ENCODE peak calls at places on chromosomes 7 and 10, in eight cellular contexts. X is dorsolateral prefrontal cortex, D is GM12864, O is uterus, F is Caco-2, J is tibial nerve, V is omental fat pad, Z is thoracic aorta. B is an unnamed sample.

GRCh38 chr7:134612197-134612596 is 34.5 kb upstream of the BPGM start:
- DNase-seq in X (no peak), D (no peak), O (no peak), F (no peak), J (no peak), V (no peak), Z (no peak), B (no peak)

GRCh38 chr7:158353606-158354570 is 233.7 kb downstream of the PTPRN2 start:
- DNase-seq in X (no peak), D (no peak), O (no peak), F (peak; percentile 13), J (no peak), V (no peak), Z (no peak), B (no peak)

GRCh38 chr10:35223016-35223415 is 96.4 kb downstream of the CREM start:
- DNase-seq in X (no peak), D (no peak), O (no peak), F (peak; percentile 24), J (no peak), V (no peak), Z (no peak), B (no peak)

GRCh38 chr7:88279323-88279722 is 27.4 kb downstream of the STEAP4 start:
- DNase-seq in X (no peak), D (no peak), O (no peak), F (no peak), J (no peak), V (no peak), Z (no peak), B (no peak)

GRCh38 chr7:105389090-105389650 is 449 bp upstream of the SRPK2 start:
- DNase-seq in X (no peak), D (no peak), O (peak; percentile 34), F (peak; percentile 69), J (no peak), V (no peak), Z (no peak), B (no peak)

GRCh38 chr10:6119962-6120361 is 31.1 kb downstream of the RBM17 start:
- DNase-seq in X (no peak), D (no peak), O (no peak), F (no peak), J (no peak), V (no peak), Z (no peak), B (no peak)

GRCh38 chr7:51075681-51076580 is 240.7 kb downstream of the COBL start:
- DNase-seq in X (no peak), D (no peak), O (no peak), F (no peak), J (no peak), V (no peak), Z (no peak), B (no peak)

GRCh38 chr7:106794276-106795136 is 70.6 kb upstream of the PIK3CG start:
- DNase-seq in X (no peak), D (no peak), O (no peak), F (no peak), J (no peak), V (no peak), Z (no peak), B (no peak)

GRCh38 chr10:88152720-88153119 is 289.3 kb downstream of the PTEN start:
- DNase-seq in X (no peak), D (peak; percentile 72), O (no peak), F (no peak), J (no peak), V (no peak), Z (peak; percentile 21), B (no peak)

GRCh38 chr10:68043030-68043429 is 32.1 kb downstream of the HERC4 start:
- DNase-seq in X (no peak), D (no peak), O (no peak), F (no peak), J (no peak), V (no peak), Z (no peak), B (no peak)

GRCh38 chr10:90319188-90319914 is 538.5 kb downstream of the HTR7 start:
- DNase-seq in X (no peak), D (no peak), O (no peak), F (peak; percentile 4), J (no peak), V (no peak), Z (no peak), B (no peak)

GRCh38 chr7:151992375-151992774 is 33.1 kb upstream of the GALNT11 start:
- DNase-seq in X (no peak), D (no peak), O (peak; percentile 18), F (peak; percentile 84), J (peak; percentile 41), V (no peak), Z (no peak), B (no peak)

GRCh38 chr10:34015700-34016099 is 681.2 kb upstream of the NRP1 start:
- DNase-seq in X (no peak), D (no peak), O (no peak), F (peak; percentile 19), J (no peak), V (no peak), Z (no peak), B (no peak)

GRCh38 chr10:34018129-34018528 is 683.7 kb upstream of the NRP1 start:
- DNase-seq in X (no peak), D (no peak), O (no peak), F (no peak), J (no peak), V (no peak), Z (no peak), B (no peak)

GRCh38 chr10:34018811-34019210 is 684.3 kb upstream of the NRP1 start:
- DNase-seq in X (no peak), D (no peak), O (no peak), F (no peak), J (no peak), V (no peak), Z (no peak), B (no peak)

GRCh38 chr10:34016541-34016940 is 682.1 kb upstream of the NRP1 start:
- DNase-seq in X (no peak), D (no peak), O (no peak), F (no peak), J (no peak), V (no peak), Z (no peak), B (no peak)

GRCh38 chr10:34017281-34017680 is 682.8 kb upstream of the NRP1 start:
- DNase-seq in X (no peak), D (no peak), O (no peak), F (no peak), J (no peak), V (no peak), Z (no peak), B (no peak)
- TF ChIP-seq CTCF in X (no peak), D (no peak), O (no peak), F (peak; percentile 6), J (no peak), V (no peak), Z (no peak), B (peak; percentile 2)

DNA sequence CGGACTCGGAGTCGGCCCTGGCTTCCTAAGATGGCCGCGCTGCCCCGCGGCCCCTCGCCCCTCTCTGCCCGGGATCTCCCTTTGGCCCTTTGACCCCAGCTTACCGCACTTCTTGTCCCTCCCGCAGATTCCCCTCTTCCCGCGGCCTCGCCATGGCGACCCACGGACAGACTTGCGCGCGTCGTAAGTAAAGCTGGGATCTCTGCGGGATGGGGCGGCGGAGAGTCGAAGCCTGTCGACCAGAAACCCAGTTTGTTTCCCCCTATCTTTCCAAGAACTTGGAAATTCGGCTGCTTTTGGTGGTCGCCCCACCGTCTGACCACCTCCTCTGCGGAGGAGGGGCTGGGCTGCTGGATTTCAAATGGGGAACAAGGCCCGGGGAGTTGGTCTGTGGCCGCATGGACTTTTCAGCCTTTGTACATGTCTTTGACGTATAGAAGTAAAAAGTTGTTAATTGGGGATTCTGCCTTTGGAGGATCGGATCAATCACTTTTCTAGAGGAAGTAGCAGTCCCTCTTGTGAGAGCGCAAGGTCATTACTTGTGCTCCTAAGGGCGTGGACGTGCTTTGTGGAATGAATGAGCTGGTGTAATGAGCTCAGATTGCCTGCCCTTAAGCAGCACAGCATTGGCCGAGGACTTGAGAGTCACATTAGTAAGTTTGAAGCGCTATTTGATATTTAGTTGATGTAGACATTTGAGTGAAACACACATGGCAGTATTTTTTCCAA is 575 bp downstream of the VDAC2 start:
- DNase-seq in X (no peak), D (no peak), O (no peak), F (peak; percentile 41), J (no peak), V (no peak), Z (no peak), B (no peak)
- TF ChIP-seq CTCF in X (no peak), D (no peak), O (no peak), F (no peak), J (no peak), V (no peak), Z (no peak), B (no peak)

GRCh38 chr7:22980422-22980821 is 33.5 kb downstream of the HYCC1 start:
- DNase-seq in X (no peak), D (no peak), O (no peak), F (no peak), J (no peak), V (no peak), Z (no peak), B (no peak)

GRCh38 chr7:22979251-22979650 is 34.7 kb downstream of the HYCC1 start:
- DNase-seq in X (no peak), D (no peak), O (no peak), F (no peak), J (no peak), V (no peak), Z (no peak), B (no peak)

GRCh38 chr7:22983257-22983855 is 30.6 kb downstream of the HYCC1 start:
- DNase-seq in X (no peak), D (no peak), O (no peak), F (no peak), J (no peak), V (no peak), Z (no peak), B (no peak)

GRCh38 chr7:22985436-22985835 is 28.5 kb downstream of the HYCC1 start:
- DNase-seq in X (no peak), D (no peak), O (no peak), F (no peak), J (no peak), V (no peak), Z (no peak), B (no peak)

DNA sequence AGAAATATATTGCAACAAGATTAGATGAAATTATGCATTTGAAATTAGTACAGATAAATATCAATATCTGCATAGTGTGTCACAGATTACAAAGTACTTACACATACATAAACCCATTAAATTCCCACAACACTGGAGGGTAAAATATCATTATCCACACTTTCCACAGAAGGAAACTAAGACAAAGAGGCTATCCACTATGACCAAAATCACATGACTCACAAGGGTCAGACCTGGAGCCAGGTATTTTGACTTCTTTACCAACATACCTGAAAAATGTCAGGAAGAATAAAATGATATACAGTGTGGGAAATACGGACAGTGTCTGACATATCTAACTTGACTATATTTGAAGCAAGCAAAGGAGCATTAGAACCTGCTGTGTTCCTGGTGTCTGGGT is 34.1 kb downstream of the HYCC1 start:
- DNase-seq in X (no peak), D (no peak), O (no peak), F (no peak), J (no peak), V (no peak), Z (no peak), B (no peak)
- TF ChIP-seq CTCF in X (no peak), D (no peak), O (no peak), F (no peak), J (no peak), V (no peak), Z (no peak), B (no peak)

DNA sequence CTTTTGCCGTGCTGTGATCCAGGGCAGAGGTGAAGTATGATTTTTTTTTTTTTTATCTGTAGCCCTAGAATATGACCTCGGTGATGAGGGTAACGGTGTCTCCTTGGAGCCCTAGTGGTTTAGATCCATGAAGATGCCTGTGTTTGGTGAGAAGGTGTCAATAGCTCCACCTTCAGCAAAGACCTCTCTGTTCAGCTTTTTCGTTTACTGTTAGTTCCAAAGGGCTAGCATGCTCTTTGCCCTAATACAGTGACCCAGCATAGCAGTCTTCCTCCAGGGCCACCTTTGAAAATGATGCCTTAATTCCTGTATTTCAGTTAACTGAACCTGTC is 748 bp upstream of the MRPS16 start:
- DNase-seq in X (no peak), D (no peak), O (no peak), F (peak; percentile 33), J (no peak), V (no peak), Z (no peak), B (no peak)
- TF ChIP-seq CTCF in X (no peak), D (peak; percentile 13), O (no peak), F (no peak), J (no peak), V (no peak), Z (no peak), B (no peak)